ENCODE peak calls at places on chromosome 1, in eight cellular contexts. S is A549; B is SHP77 treated with DMSO at 0.1 percent for 48 hours; D is Right ventricle myocardium inferior; Q is stimulated activated CD4-positive, alpha-beta T cell treated with anti-CD3 and anti-CD28 coated beads, Interleukin-4, amount 100 ng/mL, for 24 hours; A is A172; R is WTC11; O is AG04449. W is an unnamed sample.

GRCh38 chr1:67618285-67619018 is 66.5 kb upstream of the GADD45A start:
- DNase-seq in A (peak; percentile 44), O (peak; percentile 73), R (no peak), D (peak; percentile 67), S (peak; percentile 50), Q (no peak), B (no peak), W (peak; percentile 66)

GRCh38 chr1:211472724-211473123 is 19.2 kb downstream of the RD3 start:
- DNase-seq in B (no peak), D (no peak), O (no peak), Q (no peak), R (no peak), S (peak; percentile 29), A (peak; percentile 40), W (no peak)

GRCh38 chr1:57843760-57844159 is 419.9 kb upstream of the DAB1 start:
- DNase-seq in S (no peak), A (no peak), R (no peak), Q (no peak), O (no peak), D (no peak), B (no peak), W (no peak)

GRCh38 chr1:32741417-32742131 is 39.0 kb upstream of the SYNC start:
- DNase-seq in D (no peak), S (no peak), A (no peak), O (no peak), Q (no peak), R (no peak), B (no peak), W (peak; percentile 67)

GRCh38 chr1:245276426-245276825 is 121.6 kb downstream of the KIF26B start:
- DNase-seq in S (no peak), Q (no peak), B (no peak), O (no peak), D (no peak), A (no peak), R (no peak), W (no peak)

GRCh38 chr1:173508541-173508940 is 31.4 kb downstream of the PRDX6 start:
- DNase-seq in B (no peak), S (no peak), O (no peak), A (no peak), R (no peak), D (no peak), Q (no peak), W (no peak)

GRCh38 chr1:87243573-87243972 is 85.1 kb upstream of the LMO4 start:
- DNase-seq in B (no peak), Q (no peak), R (no peak), D (no peak), O (no peak), S (no peak), A (no peak), W (no peak)

GRCh38 chr1:6962390-6962955 is 177.2 kb downstream of the CAMTA1 start:
- DNase-seq in B (peak; percentile 86), R (peak; percentile 99), D (no peak), S (peak; percentile 98), A (no peak), O (no peak), Q (peak; percentile 23), W (peak; percentile 91)

GRCh38 chr1:184545601-184546000 is 158.8 kb downstream of the C1orf21 start:
- DNase-seq in S (no peak), A (no peak), B (no peak), O (peak; percentile 40), R (no peak), Q (no peak), D (no peak), W (no peak)

GRCh38 chr1:76146184-76146583 is 71.6 kb downstream of the ST6GALNAC3 start:
- DNase-seq in A (no peak), S (no peak), O (no peak), D (no peak), Q (no peak), B (no peak), R (no peak), W (no peak)

GRCh38 chr1:17725084-17725718 is 29.9 kb upstream of the ACTL8 start:
- DNase-seq in S (no peak), A (peak; percentile 12), O (no peak), D (no peak), R (no peak), Q (no peak), B (no peak), W (no peak)

GRCh38 chr1:246748867-246749266 is 24.7 kb downstream of the SCCPDH start:
- DNase-seq in R (no peak), B (peak; percentile 35), O (no peak), S (no peak), A (peak; percentile 38), D (no peak), Q (no peak), W (no peak)

GRCh38 chr1:14724697-14725096 is 126.2 kb downstream of the KAZN start:
- DNase-seq in A (peak; percentile 9), B (no peak), Q (no peak), R (no peak), D (no peak), O (no peak), S (no peak), W (no peak)

W was measured in right cardiac atrium.